ENCODE peak calls at places on chromosomes 4 and X, in six cellular contexts. K is occipital lobe; F is activated CD4-positive, alpha-beta T cell treated with anti-CD3 and anti-CD28 coated beads, Interleukin-2, amount 50 U/mL, for 1 hour; V is T-helper 9 cell; R is stimulated activated CD4-positive, alpha-beta T cell treated with anti-CD3 and anti-CD28 coated beads, Interleukin-12 subunit alpha, Interleukin-12 subunit beta, amount 100 ng/mL, for 48 hours; W is left cardiac atrium. I is an unnamed sample.

GRCh38 chr4:90951037-90951436 is 823.8 kb downstream of the CCSER1 start:
- DNase-seq in K (no peak), F (no peak), V (no peak), R (no peak), W (no peak), I (no peak)

GRCh38 chr4:104491826-104492771 is 2.6 kb downstream of the CXXC4 start:
- DNase-seq in K (no peak), F (no peak), V (no peak), R (no peak), W (no peak), I (no peak)

GRCh38 chr4:13524504-13525243 is 19.6 kb downstream of the NKX3-2 start:
- DNase-seq in K (no peak), F (no peak), V (no peak), R (no peak), W (no peak), I (no peak)

GRCh38 chr4:173025131-173025530 is 143.5 kb upstream of the GALNT7 start:
- DNase-seq in K (no peak), F (no peak), V (no peak), R (no peak), W (no peak), I (peak; percentile 44)

GRCh38 chrX:22534643-22535042 is 261.9 kb downstream of the CBLL2 start:
- DNase-seq in K (no peak), F (no peak), V (no peak), R (no peak), W (no peak), I (no peak)

GRCh38 chr4:176981551-176981950 is 188.8 kb upstream of the VEGFC start:
- DNase-seq in K (no peak), F (no peak), V (no peak), R (no peak), W (no peak), I (no peak)

GRCh38 chr4:74821541-74821940 is 27.2 kb upstream of the BTC start:
- DNase-seq in K (no peak), F (no peak), V (no peak), R (no peak), W (no peak), I (no peak)

GRCh38 chrX:20363003-20363674 is 96.4 kb upstream of the RPS6KA3 start:
- DNase-seq in K (no peak), F (no peak), V (no peak), R (no peak), W (no peak), I (no peak)

GRCh38 chr4:81885016-81885415 is 413.3 kb upstream of the RASGEF1B start:
- DNase-seq in K (no peak), F (no peak), V (no peak), R (no peak), W (no peak), I (no peak)

GRCh38 chrX:132622130-132622529 is 133.3 kb upstream of the MBNL3 start:
- DNase-seq in K (no peak), F (no peak), V (no peak), R (peak; percentile 43), W (peak; percentile 25), I (no peak)

GRCh38 chr4:37836256-37836655 is 9.8 kb downstream of the PGM2 start:
- DNase-seq in K (no peak), F (no peak), V (no peak), R (no peak), W (no peak), I (no peak)

GRCh38 chrX:26653050-26653449 is 437.1 kb downstream of the MAGEB5 start:
- DNase-seq in K (no peak), F (no peak), V (no peak), R (no peak), W (no peak), I (no peak)

GRCh38 chr4:93759506-93759905 is 69.0 kb upstream of the ATOH1 start:
- DNase-seq in K (no peak), F (no peak), V (no peak), R (no peak), W (no peak), I (no peak)

GRCh38 chr4:141388483-141388882 is 167.8 kb downstream of the ZNF330 start:
- DNase-seq in K (no peak), F (no peak), V (no peak), R (no peak), W (no peak), I (no peak)

GRCh38 chrX:30816079-30816478 is 73.0 kb downstream of the TAB3 start:
- DNase-seq in K (no peak), F (no peak), V (no peak), R (no peak), W (no peak), I (no peak)

GRCh38 chrX:38879631-38880220 is 78.5 kb downstream of the MID1IP1 start:
- DNase-seq in K (no peak), F (no peak), V (no peak), R (no peak), W (no peak), I (peak; percentile 39)

GRCh38 chr4:84483738-84484137 is 15.4 kb downstream of the NKX6-1 start:
- DNase-seq in K (no peak), F (no peak), V (no peak), R (no peak), W (no peak), I (no peak)

GRCh38 chr4:71189471-71189870 is 149.3 kb upstream of the SLC4A4 start:
- DNase-seq in K (no peak), F (no peak), V (no peak), R (no peak), W (no peak), I (no peak)

GRCh38 chrX:40149286-40150175 is 51.8 kb upstream of the BCOR start:
- DNase-seq in K (no peak), F (no peak), V (no peak), R (no peak), W (no peak), I (no peak)

GRCh38 chrX:75522565-75523411 is at the start of gene ZDHHC15:
- DNase-seq in K (peak; percentile 70), F (peak; percentile 45), V (peak; percentile 2), R (peak; percentile 35), W (peak; percentile 77), I (peak; percentile 22)

GRCh38 chr4:173500841-173501591 is 29.0 kb downstream of the HAND2 start:
- DNase-seq in K (no peak), F (no peak), V (no peak), R (no peak), W (no peak), I (no peak)